ENCODE peak calls at places on chromosomes 6 and 20, in eight cellular contexts. F is K562, E is A549, K is HCT116, G is HepG2, X is Panc1, H is SK-N-SH, I is GM23338. L is an unnamed sample.

GRCh38 chr20:48458003-48458377 is 369.8 kb downstream of the PREX1 start:
- DNase-seq in F (no peak), E (no peak), K (no peak), G (no peak), X (no peak), H (no peak), I (no peak), L (no peak)

GRCh38 chr6:13814176-13814937 is at the start of gene MCUR1:
- DNase-seq in F (peak), E (peak), K (peak), G (peak), X (no peak), H (peak), I (peak), L (peak)

GRCh38 chr6:116969211-116969863 is 92.3 kb downstream of the RFX6 start:
- DNase-seq in F (peak), E (peak), K (peak), G (peak), X (peak), H (peak), I (peak), L (peak)

GRCh38 chr20:35902545-35902941 is 51.8 kb downstream of the SCAND1 start:
- DNase-seq in F (no peak), E (no peak), K (no peak), G (no peak), X (no peak), H (no peak), I (no peak), L (no peak)

GRCh38 chr6:4466260-4466659 is 309.9 kb upstream of the CDYL start:
- DNase-seq in F (no peak), E (no peak), K (no peak), G (no peak), X (no peak), H (no peak), I (no peak), L (no peak)

GRCh38 chr20:5065489-5066383 is 54.0 kb downstream of the PCNA start:
- DNase-seq in F (no peak), E (peak), K (peak), G (peak), X (peak), H (no peak), I (no peak), L (peak)

GRCh38 chr6:135002229-135002844 is 52.3 kb downstream of the HBS1L start:
- DNase-seq in F (peak), E (peak), K (peak), G (peak), X (no peak), H (peak), I (peak), L (no peak)

GRCh38 chr6:137489410-137490371 is 4.5 kb downstream of the OLIG3 start:
- DNase-seq in F (no peak), E (no peak), K (no peak), G (no peak), X (no peak), H (peak), I (peak), L (no peak)

GRCh38 chr6:44925100-44925739 is 402.9 kb upstream of the RUNX2 start:
- DNase-seq in F (peak), E (no peak), K (no peak), G (peak), X (no peak), H (peak), I (peak), L (no peak)

GRCh38 chr6:79833264-79833663 is 114.1 kb downstream of the ELOVL4 start:
- DNase-seq in F (no peak), E (no peak), K (no peak), G (no peak), X (no peak), H (peak), I (no peak), L (no peak)

GRCh38 chr6:158283304-158284005 is 28.8 kb upstream of the TULP4 start:
- DNase-seq in F (no peak), E (peak), K (no peak), G (no peak), X (no peak), H (no peak), I (peak), L (no peak)

GRCh38 chr6:27312950-27313271 is 838 bp upstream of the POM121L2 start:
- DNase-seq in F (no peak), E (no peak), K (no peak), G (no peak), X (no peak), H (no peak), I (no peak), L (no peak)

GRCh38 chr20:32539063-32539816 is 45.9 kb downstream of the NOL4L start:
- DNase-seq in F (no peak), E (no peak), K (no peak), G (no peak), X (no peak), H (no peak), I (no peak), L (no peak)

GRCh38 chr6:20660534-20660933 is 126.3 kb downstream of the CDKAL1 start:
- DNase-seq in F (no peak), E (no peak), K (no peak), G (no peak), X (no peak), H (no peak), I (no peak), L (no peak)

GRCh38 chr20:62668441-62669027 is 26.2 kb downstream of the SLCO4A1 start:
- DNase-seq in F (peak), E (peak), K (peak), G (peak), X (peak), H (peak), I (peak), L (peak)
- TF ChIP-seq REST in F (no peak), E (no peak), K (no peak), G (no peak), X (no peak), H (no peak), I (no peak), L (no peak)

GRCh38 chr6:30903236-30903635 is 4.8 kb upstream of the GTF2H4 start:
- DNase-seq in F (no peak), E (no peak), K (no peak), G (no peak), X (no peak), H (no peak), I (no peak), L (peak)

GRCh38 chr6:30902709-30903108 is 5.3 kb upstream of the GTF2H4 start:
- DNase-seq in F (no peak), E (no peak), K (no peak), G (no peak), X (no peak), H (no peak), I (no peak), L (no peak)

GRCh38 chr6:30912746-30913520 is 1.1 kb upstream of the VARS2 start:
- DNase-seq in F (no peak), E (no peak), K (no peak), G (no peak), X (no peak), H (no peak), I (no peak), L (no peak)

GRCh38 chr6:30908700-30909099 is 693 bp downstream of the GTF2H4 start:
- DNase-seq in F (no peak), E (no peak), K (no peak), G (no peak), X (no peak), H (no peak), I (no peak), L (no peak)

GRCh38 chr6:30907758-30908591 is at the start of gene GTF2H4:
- DNase-seq in F (peak), E (peak), K (peak), G (peak), X (peak), H (peak), I (peak), L (peak)
- TF ChIP-seq CTCF in F (no peak), E (no peak), K (no peak), G (peak), X (no peak), H (no peak), I (no peak), L (no peak)

GRCh38 chr20:38435555-38435939 is 419 bp upstream of the SNHG17 start:
- DNase-seq in F (no peak), E (no peak), K (no peak), G (no peak), X (no peak), H (no peak), I (no peak), L (no peak)

GRCh38 chr20:38434310-38434741 is 802 bp downstream of the SNHG17 start:
- DNase-seq in F (peak), E (no peak), K (no peak), G (no peak), X (no peak), H (peak), I (peak), L (peak)

GRCh38 chr20:38432292-38432691 is 2.8 kb downstream of the SNHG17 start:
- DNase-seq in F (no peak), E (no peak), K (no peak), G (no peak), X (no peak), H (no peak), I (no peak), L (no peak)

GRCh38 chr20:38434770-38435554 is at the start of gene SNHG17:
- DNase-seq in F (peak), E (peak), K (peak), G (peak), X (peak), H (peak), I (peak), L (peak)

DNA sequence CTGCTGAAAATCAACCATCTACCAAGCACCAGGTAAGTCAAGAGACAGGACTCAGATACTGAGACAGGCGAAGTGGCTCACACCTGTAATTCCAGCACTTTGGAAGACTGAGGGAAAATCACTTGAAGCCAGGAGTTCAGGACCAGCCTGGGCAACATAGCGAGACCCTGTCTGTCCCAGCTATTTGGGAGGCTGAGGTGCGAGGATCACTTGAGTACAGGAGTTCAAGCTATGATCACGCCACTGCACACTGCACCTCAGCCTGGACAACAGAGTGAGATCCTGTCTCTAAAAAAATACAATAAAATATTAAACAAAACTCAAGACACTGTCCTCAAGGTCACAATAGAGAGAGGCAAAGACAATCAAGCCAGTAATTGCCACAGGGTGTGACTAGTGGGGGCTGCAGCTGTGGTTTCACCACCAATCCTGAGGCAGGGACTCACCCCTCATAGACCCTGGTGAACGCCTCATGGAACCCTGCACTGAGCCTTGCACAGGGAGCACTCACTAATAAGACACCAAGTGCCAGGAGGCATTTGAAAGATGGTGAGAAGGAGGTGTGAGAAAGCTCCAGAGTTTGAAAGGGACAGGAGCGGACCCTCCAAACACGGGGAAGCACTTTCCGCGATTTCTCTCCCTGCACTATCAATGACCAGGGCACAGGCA is 1.7 kb downstream of the SNHG17 start:
- DNase-seq in F (no peak), E (no peak), K (no peak), G (no peak), X (no peak), H (no peak), I (no peak), L (peak)
- TF ChIP-seq REST in F (no peak), E (no peak), K (no peak), G (no peak), X (no peak), H (no peak), I (no peak), L (no peak)

GRCh38 chr20:3686867-3687321 is 5.1 kb upstream of the ADAM33 start:
- DNase-seq in F (no peak), E (no peak), K (no peak), G (no peak), X (no peak), H (no peak), I (no peak), L (no peak)
- TF ChIP-seq CTCF in F (no peak), E (no peak), K (no peak), G (peak), X (no peak), H (no peak), I (no peak), L (no peak)

DNA sequence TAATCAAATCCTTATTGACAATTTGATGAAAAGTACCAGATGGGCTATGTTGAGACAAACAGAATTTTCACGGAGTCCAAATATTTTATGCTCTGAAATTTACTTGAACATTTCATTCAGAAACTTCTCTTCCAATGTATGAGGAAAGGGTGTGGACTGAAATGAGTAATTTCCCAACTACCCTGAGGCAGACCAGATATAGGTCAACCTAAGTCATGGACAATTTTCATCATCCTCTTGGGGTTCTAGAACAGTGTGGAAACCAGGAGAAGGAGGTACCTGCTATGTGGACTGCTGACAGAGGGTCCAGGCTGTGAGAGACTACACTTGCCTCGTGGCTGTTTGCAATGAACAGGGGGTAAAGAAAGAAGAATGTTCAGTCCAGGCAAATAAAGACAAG is 323.0 kb downstream of the ESR1 start:
- DNase-seq in F (no peak), E (no peak), K (no peak), G (no peak), X (no peak), H (no peak), I (no peak), L (no peak)
- TF ChIP-seq REST in F (no peak), E (no peak), K (no peak), G (no peak), X (no peak), H (no peak), I (no peak), L (no peak)

GRCh38 chr6:37042139-37042538 is 36.7 kb downstream of the FGD2 start:
- DNase-seq in F (no peak), E (no peak), K (no peak), G (no peak), X (no peak), H (no peak), I (no peak), L (no peak)

GRCh38 chr6:37036146-37036545 is 30.7 kb downstream of the FGD2 start:
- DNase-seq in F (no peak), E (no peak), K (no peak), G (no peak), X (no peak), H (no peak), I (peak), L (no peak)

GRCh38 chr6:37039958-37040357 is 34.5 kb downstream of the FGD2 start:
- DNase-seq in F (no peak), E (no peak), K (no peak), G (no peak), X (no peak), H (no peak), I (no peak), L (peak)

GRCh38 chr6:37041521-37041920 is 36.1 kb downstream of the FGD2 start:
- DNase-seq in F (no peak), E (no peak), K (no peak), G (no peak), X (no peak), H (no peak), I (no peak), L (no peak)

GRCh38 chr6:37038297-37039198 is 33.1 kb downstream of the FGD2 start:
- DNase-seq in F (peak), E (no peak), K (no peak), G (no peak), X (no peak), H (peak), I (no peak), L (no peak)
- TF ChIP-seq CTCF in F (no peak), E (no peak), K (no peak), G (no peak), X (no peak), H (no peak), I (no peak), L (no peak)

DNA sequence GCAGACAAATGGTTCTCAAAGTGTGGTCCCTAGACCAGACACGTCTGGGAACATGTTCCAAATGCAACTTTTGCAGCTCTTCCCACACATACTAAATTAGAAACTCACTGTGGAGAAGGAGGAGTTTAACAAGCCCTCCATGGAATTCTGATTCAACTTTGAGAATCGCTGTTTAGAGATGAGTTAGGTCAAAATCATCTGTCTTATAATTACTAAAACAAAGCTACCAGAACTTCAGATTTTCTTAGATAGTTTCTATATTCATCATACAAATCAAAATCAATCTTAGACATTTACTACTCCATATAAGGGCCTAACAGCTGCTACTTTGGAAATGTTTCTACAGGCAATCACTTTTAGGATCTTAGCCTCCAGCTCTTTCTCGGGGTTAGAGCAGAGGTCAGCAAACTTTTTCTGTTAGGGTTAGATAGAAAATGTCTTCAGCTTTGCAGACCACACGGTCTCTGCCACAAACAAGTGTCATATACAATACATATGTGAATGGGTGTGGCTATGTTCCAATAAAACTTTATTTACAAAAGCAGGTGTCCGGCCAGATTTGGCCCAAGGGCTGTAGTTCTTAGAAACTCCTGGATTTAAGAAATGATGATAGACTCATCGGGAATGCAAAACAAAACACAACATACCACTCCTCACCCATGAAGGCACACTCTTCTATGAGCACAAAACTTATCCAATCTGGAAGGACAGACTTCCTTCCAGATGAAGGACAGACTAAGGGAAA is 50.0 kb upstream of the ARHGAP18 start:
- DNase-seq in F (no peak), E (no peak), K (no peak), G (no peak), X (no peak), H (no peak), I (no peak), L (no peak)
- TF ChIP-seq REST in F (no peak), E (no peak), K (no peak), G (no peak), X (no peak), H (no peak), I (no peak), L (no peak)

GRCh38 chr6:132819405-132820145 is 5.2 kb downstream of the RPS12 start:
- DNase-seq in F (peak), E (no peak), K (no peak), G (peak), X (no peak), H (no peak), I (peak), L (no peak)

GRCh38 chr6:132814716-132815570 is 574 bp downstream of the RPS12 start:
- DNase-seq in F (peak), E (no peak), K (no peak), G (peak), X (no peak), H (no peak), I (no peak), L (no peak)

GRCh38 chr6:132817554-132818403 is 3.4 kb downstream of the RPS12 start:
- DNase-seq in F (no peak), E (no peak), K (no peak), G (peak), X (no peak), H (no peak), I (no peak), L (no peak)

GRCh38 chr6:132818404-132819359 is 4.3 kb downstream of the RPS12 start:
- DNase-seq in F (no peak), E (no peak), K (no peak), G (peak), X (no peak), H (no peak), I (peak), L (no peak)

DNA sequence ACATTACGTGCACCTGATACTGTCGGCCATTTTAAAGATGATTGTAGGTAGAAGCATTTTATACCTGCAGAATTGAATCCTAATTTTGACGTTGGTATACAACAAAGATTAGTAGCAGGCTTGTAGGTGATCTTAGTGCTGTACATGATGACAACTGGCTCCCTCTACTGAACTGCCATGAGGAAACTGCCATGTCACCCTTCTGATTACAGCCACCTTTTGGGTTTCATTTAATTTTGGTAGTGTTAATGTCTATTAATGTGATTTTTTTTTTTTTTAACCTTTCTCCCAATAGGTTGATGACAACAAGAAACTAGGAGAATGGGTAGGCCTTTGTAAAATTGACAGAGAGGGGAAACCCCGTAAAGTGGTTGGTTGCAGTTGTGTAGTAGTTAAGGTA is 2.3 kb downstream of the RPS12 start:
- DNase-seq in F (peak), E (no peak), K (no peak), G (peak), X (no peak), H (no peak), I (no peak), L (no peak)
- TF ChIP-seq CTCF in F (no peak), E (no peak), K (no peak), G (no peak), X (peak), H (no peak), I (no peak), L (no peak)

L was measured in HL-60.